ENCODE peak calls at places on chromosome 16, in seven cellular contexts. M, T, W, Y, X, I and J are unnamed samples.
A peak's percentile ranks its signal among the peaks of the same experiment; 100 is the strongest.

GRCh38 chr16:58378401-58378800 is 13.9 kb upstream of the GINS3 start:
- DNase-seq in M (no peak), T (no peak), W (no peak), Y (no peak), X (no peak), I (no peak), J (no peak)

GRCh38 chr16:70250748-70251650 is 741 bp downstream of the EXOSC6 start:
- DNase-seq in M (peak; percentile 21), T (peak; percentile 25), W (no peak), Y (no peak), X (no peak), I (no peak), J (no peak)

GRCh38 chr16:3857189-3858013 is 23.1 kb downstream of the CREBBP start:
- DNase-seq in M (no peak), T (peak; percentile 31), W (no peak), Y (no peak), X (no peak), I (no peak), J (no peak)

GRCh38 chr16:85037050-85037410 is 9.4 kb downstream of the KIAA0513 start:
- DNase-seq in M (no peak), T (peak; percentile 39), W (no peak), Y (no peak), X (peak; percentile 36), I (no peak), J (no peak)

GRCh38 chr16:50627419-50627818 is 53.7 kb downstream of the SNX20 start:
- DNase-seq in M (peak; percentile 20), T (no peak), W (no peak), Y (peak; percentile 32), X (no peak), I (peak; percentile 57), J (peak; percentile 59)

GRCh38 chr16:10441726-10442125 is 55.9 kb downstream of the ATF7IP2 start:
- DNase-seq in M (no peak), T (no peak), W (no peak), Y (no peak), X (no peak), I (no peak), J (no peak)

GRCh38 chr16:46866286-46866685 is 17.9 kb upstream of the GPT2 start:
- DNase-seq in M (no peak), T (no peak), W (no peak), Y (no peak), X (no peak), I (no peak), J (no peak)

GRCh38 chr16:81029930-81030604 is 5.6 kb upstream of the ATMIN start:
- DNase-seq in M (no peak), T (no peak), W (no peak), Y (no peak), X (no peak), I (no peak), J (no peak)

GRCh38 chr16:56722200-56722842 is 7.6 kb upstream of the NUP93 start:
- DNase-seq in M (no peak), T (no peak), W (no peak), Y (no peak), X (no peak), I (no peak), J (no peak)

GRCh38 chr16:70432800-70433455 is 6.0 kb downstream of the ST3GAL2 start:
- DNase-seq in M (no peak), T (no peak), W (no peak), Y (peak; percentile 57), X (no peak), I (no peak), J (no peak)

GRCh38 chr16:60744198-60744597 is 1292.0 kb downstream of the CDH8 start:
- DNase-seq in M (no peak), T (no peak), W (no peak), Y (no peak), X (no peak), I (no peak), J (no peak)

GRCh38 chr16:51919736-51920135 is 627.2 kb downstream of the TOX3 start:
- DNase-seq in M (no peak), T (no peak), W (no peak), Y (no peak), X (no peak), I (no peak), J (no peak)

GRCh38 chr16:27377666-27378485 is 24.1 kb upstream of the IL21R start:
- DNase-seq in M (no peak), T (no peak), W (no peak), Y (no peak), X (no peak), I (no peak), J (no peak)

GRCh38 chr16:775236-775796 is 12.9 kb downstream of the RPUSD1 start:
- DNase-seq in M (no peak), T (no peak), W (no peak), Y (no peak), X (no peak), I (no peak), J (no peak)

GRCh38 chr16:17359778-17360177 is 111.0 kb downstream of the XYLT1 start:
- DNase-seq in M (no peak), T (no peak), W (peak; percentile 35), Y (no peak), X (no peak), I (no peak), J (no peak)

GRCh38 chr16:20851601-20852000 is 45.3 kb downstream of the REXO5 start:
- DNase-seq in M (no peak), T (peak; percentile 47), W (no peak), Y (no peak), X (peak; percentile 86), I (peak; percentile 86), J (no peak)

GRCh38 chr16:87757841-87758426 is 7.9 kb downstream of the KLHDC4 start:
- DNase-seq in M (no peak), T (no peak), W (no peak), Y (no peak), X (peak; percentile 30), I (no peak), J (no peak)

GRCh38 chr16:85028638-85029412 is 1.2 kb downstream of the KIAA0513 start:
- DNase-seq in M (peak; percentile 76), T (no peak), W (peak; percentile 46), Y (no peak), X (no peak), I (peak; percentile 34), J (peak; percentile 41)

GRCh38 chr16:13083687-13084086 is 182.3 kb downstream of the SHISA9 start:
- DNase-seq in M (no peak), T (no peak), W (no peak), Y (no peak), X (no peak), I (no peak), J (no peak)

GRCh38 chr16:77191259-77191969 is 424 bp downstream of the MON1B start:
- DNase-seq in M (peak; percentile 26), T (no peak), W (no peak), Y (no peak), X (no peak), I (no peak), J (no peak)

GRCh38 chr16:17744903-17745581 is 274.3 kb upstream of the XYLT1 start:
- DNase-seq in M (no peak), T (no peak), W (no peak), Y (no peak), X (no peak), I (no peak), J (no peak)

GRCh38 chr16:73034374-73034773 is 13.6 kb downstream of the ZFHX3 start:
- DNase-seq in M (no peak), T (no peak), W (no peak), Y (no peak), X (no peak), I (no peak), J (no peak)

GRCh38 chr16:53356478-53357207 is 77.6 kb upstream of the RBL2 start:
- DNase-seq in M (no peak), T (no peak), W (no peak), Y (no peak), X (no peak), I (no peak), J (no peak)

GRCh38 chr16:79296491-79296890 is 304.0 kb downstream of the MAF start:
- DNase-seq in M (no peak), T (no peak), W (no peak), Y (no peak), X (no peak), I (no peak), J (no peak)

GRCh38 chr16:86300746-86301480 is 209.4 kb upstream of the FOXF1 start:
- DNase-seq in M (no peak), T (no peak), W (no peak), Y (no peak), X (no peak), I (no peak), J (no peak)

GRCh38 chr16:683396-684066 is 603 bp downstream of the JMJD8 start:
- DNase-seq in M (no peak), T (no peak), W (no peak), Y (no peak), X (no peak), I (no peak), J (no peak)

GRCh38 chr16:85245307-85246172 is 133.3 kb upstream of the CIBAR2 start:
- DNase-seq in M (peak; percentile 15), T (peak; percentile 41), W (peak; percentile 18), Y (peak; percentile 43), X (peak; percentile 50), I (peak; percentile 64), J (peak; percentile 56)

GRCh38 chr16:68298907-68299515 is 11.7 kb downstream of the SLC7A6OS start:
- DNase-seq in M (no peak), T (no peak), W (no peak), Y (no peak), X (no peak), I (peak; percentile 22), J (no peak)

GRCh38 chr16:79870016-79870886 is 269.7 kb upstream of the MAF start:
- DNase-seq in M (no peak), T (no peak), W (no peak), Y (no peak), X (no peak), I (no peak), J (no peak)

GRCh38 chr16:15609286-15609649 is 33.7 kb downstream of the MARF1 start:
- DNase-seq in M (no peak), T (no peak), W (no peak), Y (no peak), X (no peak), I (no peak), J (no peak)

GRCh38 chr16:70772493-70772892 is 28.5 kb downstream of the VAC14 start:
- DNase-seq in M (no peak), T (no peak), W (no peak), Y (no peak), X (no peak), I (no peak), J (no peak)

GRCh38 chr16:23962001-23962400 is 126.2 kb downstream of the PRKCB start:
- DNase-seq in M (no peak), T (no peak), W (no peak), Y (no peak), X (no peak), I (no peak), J (no peak)

GRCh38 chr16:84992700-84993075 is 18.6 kb downstream of the ZDHHC7 start:
- DNase-seq in M (no peak), T (no peak), W (no peak), Y (no peak), X (no peak), I (no peak), J (no peak)

GRCh38 chr16:79754081-79754872 is 153.7 kb upstream of the MAF start:
- DNase-seq in M (no peak), T (no peak), W (no peak), Y (no peak), X (no peak), I (no peak), J (no peak)

GRCh38 chr16:24525970-24526559 is 13.3 kb upstream of the RBBP6 start:
- DNase-seq in M (no peak), T (no peak), W (no peak), Y (no peak), X (no peak), I (peak; percentile 11), J (no peak)

GRCh38 chr16:76235426-76235825 is 41.8 kb upstream of the CNTNAP4 start:
- DNase-seq in M (no peak), T (no peak), W (no peak), Y (no peak), X (no peak), I (no peak), J (no peak)

GRCh38 chr16:65319621-65320231 is 197.9 kb upstream of the CDH11 start:
- DNase-seq in M (no peak), T (no peak), W (no peak), Y (no peak), X (no peak), I (no peak), J (no peak)

GRCh38 chr16:75580-76501 is 2.2 kb upstream of the MPG start:
- DNase-seq in M (no peak), T (no peak), W (no peak), Y (no peak), X (no peak), I (peak; percentile 62), J (peak; percentile 3)